ENCODE peak calls at places on chromosomes 5 and 9, in eight cellular contexts. One of them, this sample, is unnamed.

GRCh38 chr5:146765089-146765832 is 113.3 kb downstream of the PPP2R2B start:
- DNase-seq in HFF-Myc: no peak
- DNase-seq in GM23248: peak; percentile 8
- DNase-seq in cardiac fibroblast: no peak
- DNase-seq in A549: no peak
- DNase-seq in Jurkat, Clone E6-1: no peak
- DNase-seq in psoas muscle: no peak
- DNase-seq in IMR-90: no peak
- DNase-seq in this sample: no peak

GRCh38 chr5:147538232-147538631 is 28.4 kb upstream of the DPYSL3 start:
- DNase-seq in HFF-Myc: no peak
- DNase-seq in GM23248: no peak
- DNase-seq in cardiac fibroblast: no peak
- DNase-seq in A549: no peak
- DNase-seq in Jurkat, Clone E6-1: no peak
- DNase-seq in psoas muscle: no peak
- DNase-seq in IMR-90: no peak
- DNase-seq in this sample: no peak

GRCh38 chr5:135155616-135156214 is 121.7 kb upstream of the PITX1 start:
- DNase-seq in HFF-Myc: no peak
- DNase-seq in GM23248: no peak
- DNase-seq in cardiac fibroblast: no peak
- DNase-seq in A549: no peak
- DNase-seq in Jurkat, Clone E6-1: no peak
- DNase-seq in psoas muscle: no peak
- DNase-seq in IMR-90: no peak
- DNase-seq in this sample: no peak

GRCh38 chr9:33619666-33620404 is 95.8 kb downstream of the ANKRD18B start:
- DNase-seq in HFF-Myc: peak; percentile 81
- DNase-seq in GM23248: peak; percentile 95
- DNase-seq in cardiac fibroblast: peak; percentile 90
- DNase-seq in A549: peak; percentile 46
- DNase-seq in Jurkat, Clone E6-1: no peak
- DNase-seq in psoas muscle: no peak
- DNase-seq in IMR-90: peak; percentile 97
- DNase-seq in this sample: no peak

GRCh38 chr5:179438461-179438860 is 93.2 kb upstream of the ADAMTS2 start:
- DNase-seq in HFF-Myc: no peak
- DNase-seq in GM23248: no peak
- DNase-seq in cardiac fibroblast: no peak
- DNase-seq in A549: no peak
- DNase-seq in Jurkat, Clone E6-1: no peak
- DNase-seq in psoas muscle: no peak
- DNase-seq in IMR-90: no peak
- DNase-seq in this sample: no peak

GRCh38 chr9:22208846-22209585 is 199.9 kb upstream of the CDKN2B start:
- DNase-seq in HFF-Myc: no peak
- DNase-seq in GM23248: peak; percentile 86
- DNase-seq in cardiac fibroblast: peak; percentile 38
- DNase-seq in A549: no peak
- DNase-seq in Jurkat, Clone E6-1: no peak
- DNase-seq in psoas muscle: no peak
- DNase-seq in IMR-90: no peak
- DNase-seq in this sample: no peak

GRCh38 chr5:179271301-179271650 is 74.0 kb downstream of the ADAMTS2 start:
- DNase-seq in HFF-Myc: no peak
- DNase-seq in GM23248: no peak
- DNase-seq in cardiac fibroblast: no peak
- DNase-seq in A549: no peak
- DNase-seq in Jurkat, Clone E6-1: no peak
- DNase-seq in psoas muscle: no peak
- DNase-seq in IMR-90: no peak
- DNase-seq in this sample: no peak

GRCh38 chr9:18544456-18544855 is 70.5 kb downstream of the ADAMTSL1 start:
- DNase-seq in HFF-Myc: no peak
- DNase-seq in GM23248: peak; percentile 68
- DNase-seq in cardiac fibroblast: peak; percentile 53
- DNase-seq in A549: no peak
- DNase-seq in Jurkat, Clone E6-1: no peak
- DNase-seq in psoas muscle: no peak
- DNase-seq in IMR-90: no peak
- DNase-seq in this sample: no peak

GRCh38 chr5:1228121-1228520 is 2.9 kb downstream of the SLC6A18 start:
- DNase-seq in HFF-Myc: no peak
- DNase-seq in GM23248: no peak
- DNase-seq in cardiac fibroblast: no peak
- DNase-seq in A549: no peak
- DNase-seq in Jurkat, Clone E6-1: no peak
- DNase-seq in psoas muscle: no peak
- DNase-seq in IMR-90: no peak
- DNase-seq in this sample: no peak

GRCh38 chr9:89679581-89679980 is 74.8 kb downstream of the GADD45G start:
- DNase-seq in HFF-Myc: no peak
- DNase-seq in GM23248: no peak
- DNase-seq in cardiac fibroblast: no peak
- DNase-seq in A549: no peak
- DNase-seq in Jurkat, Clone E6-1: no peak
- DNase-seq in psoas muscle: no peak
- DNase-seq in IMR-90: no peak
- DNase-seq in this sample: no peak

GRCh38 chr9:14770592-14770991 is 48.1 kb upstream of the CER1 start:
- DNase-seq in HFF-Myc: no peak
- DNase-seq in GM23248: no peak
- DNase-seq in cardiac fibroblast: no peak
- DNase-seq in A549: no peak
- DNase-seq in Jurkat, Clone E6-1: no peak
- DNase-seq in psoas muscle: no peak
- DNase-seq in IMR-90: no peak
- DNase-seq in this sample: no peak

GRCh38 chr9:111851536-111851935 is 45.1 kb upstream of the UGCG start:
- DNase-seq in HFF-Myc: no peak
- DNase-seq in GM23248: peak; percentile 33
- DNase-seq in cardiac fibroblast: peak; percentile 61
- DNase-seq in A549: peak; percentile 50
- DNase-seq in Jurkat, Clone E6-1: no peak
- DNase-seq in psoas muscle: no peak
- DNase-seq in IMR-90: peak; percentile 19
- DNase-seq in this sample: no peak

GRCh38 chr5:173612948-173613347 is 3.5 kb downstream of the BOD1 start:
- DNase-seq in HFF-Myc: no peak
- DNase-seq in GM23248: peak; percentile 66
- DNase-seq in cardiac fibroblast: peak; percentile 57
- DNase-seq in A549: no peak
- DNase-seq in Jurkat, Clone E6-1: no peak
- DNase-seq in psoas muscle: no peak
- DNase-seq in IMR-90: peak; percentile 77
- DNase-seq in this sample: no peak

GRCh38 chr9:135907006-135907434 is 326 bp downstream of the CAMSAP1 start:
- DNase-seq in HFF-Myc: no peak
- DNase-seq in GM23248: peak; percentile 67
- DNase-seq in cardiac fibroblast: no peak
- DNase-seq in A549: no peak
- DNase-seq in Jurkat, Clone E6-1: no peak
- DNase-seq in psoas muscle: peak; percentile 48
- DNase-seq in IMR-90: peak; percentile 28
- DNase-seq in this sample: no peak

GRCh38 chr5:169997736-169998284 is 17.5 kb upstream of the INSYN2B start:
- DNase-seq in HFF-Myc: no peak
- DNase-seq in GM23248: no peak
- DNase-seq in cardiac fibroblast: no peak
- DNase-seq in A549: no peak
- DNase-seq in Jurkat, Clone E6-1: no peak
- DNase-seq in psoas muscle: no peak
- DNase-seq in IMR-90: no peak
- DNase-seq in this sample: no peak

DNA sequence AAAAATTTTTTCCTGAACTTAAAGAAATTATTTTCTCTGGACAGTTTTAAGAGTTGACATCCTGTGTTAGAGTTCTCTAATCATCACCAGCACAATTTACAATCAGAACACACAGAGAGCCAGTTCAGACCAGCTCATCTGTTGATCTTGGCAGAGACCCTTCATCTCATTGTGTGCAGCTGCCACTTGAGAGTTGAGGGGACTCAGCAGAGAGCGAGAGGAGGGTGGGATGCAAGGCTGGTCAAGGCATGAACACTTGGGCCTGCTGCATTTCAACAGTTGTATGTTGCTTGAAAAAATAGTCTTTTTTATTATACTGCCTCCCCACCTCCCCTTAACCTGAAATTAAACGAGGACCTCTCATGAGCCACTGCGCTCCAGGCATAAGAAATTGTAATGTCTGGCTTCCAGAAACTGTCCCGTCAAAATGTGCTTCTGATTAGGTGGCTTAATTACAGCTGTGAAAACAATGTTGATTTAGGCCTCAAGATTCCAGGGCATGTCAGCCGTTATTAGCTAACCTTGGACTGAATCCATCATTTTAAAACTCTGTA is 383.6 kb downstream of the CCDC171 start:
- DNase-seq in HFF-Myc: peak; percentile 70
- DNase-seq in GM23248: peak; percentile 55
- DNase-seq in cardiac fibroblast: peak; percentile 68
- DNase-seq in A549: no peak
- DNase-seq in Jurkat, Clone E6-1: no peak
- DNase-seq in psoas muscle: no peak
- DNase-seq in IMR-90: peak; percentile 40
- DNase-seq in this sample: no peak
- H3K4me3 ChIP-seq in HFF-Myc: no peak overlapping the region
- H3K4me3 ChIP-seq in GM23248: no peak overlapping the region
- H3K4me3 ChIP-seq in cardiac fibroblast: no peak overlapping the region
- H3K4me3 ChIP-seq in A549: no peak overlapping the region
- H3K4me3 ChIP-seq in Jurkat, Clone E6-1: no peak overlapping the region
- H3K4me3 ChIP-seq in psoas muscle: no peak overlapping the region
- H3K4me3 ChIP-seq in IMR-90: no peak overlapping the region
- H3K4me3 ChIP-seq in this sample: no peak overlapping the region

GRCh38 chr5:150948539-150948938 is 43.8 kb upstream of the ZNF300 start:
- DNase-seq in HFF-Myc: no peak
- DNase-seq in GM23248: no peak
- DNase-seq in cardiac fibroblast: no peak
- DNase-seq in A549: no peak
- DNase-seq in Jurkat, Clone E6-1: no peak
- DNase-seq in psoas muscle: no peak
- DNase-seq in IMR-90: no peak
- DNase-seq in this sample: no peak

GRCh38 chr5:150945501-150945900 is 40.7 kb upstream of the ZNF300 start:
- DNase-seq in HFF-Myc: no peak
- DNase-seq in GM23248: peak; percentile 16
- DNase-seq in cardiac fibroblast: peak; percentile 66
- DNase-seq in A549: no peak
- DNase-seq in Jurkat, Clone E6-1: no peak
- DNase-seq in psoas muscle: no peak
- DNase-seq in IMR-90: peak; percentile 5
- DNase-seq in this sample: no peak

GRCh38 chr5:150945947-150946346 is 41.2 kb upstream of the ZNF300 start:
- DNase-seq in HFF-Myc: no peak
- DNase-seq in GM23248: no peak
- DNase-seq in cardiac fibroblast: peak; percentile 35
- DNase-seq in A549: no peak
- DNase-seq in Jurkat, Clone E6-1: no peak
- DNase-seq in psoas muscle: no peak
- DNase-seq in IMR-90: no peak
- DNase-seq in this sample: no peak

GRCh38 chr5:150946351-150946905 is 41.6 kb upstream of the ZNF300 start:
- DNase-seq in HFF-Myc: peak; percentile 44
- DNase-seq in GM23248: peak; percentile 37
- DNase-seq in cardiac fibroblast: peak; percentile 94
- DNase-seq in A549: no peak
- DNase-seq in Jurkat, Clone E6-1: no peak
- DNase-seq in psoas muscle: peak; percentile 87
- DNase-seq in IMR-90: peak; percentile 39
- DNase-seq in this sample: no peak
- H3K4me3 ChIP-seq in HFF-Myc: peak overlapping the region; percentile 43
- H3K4me3 ChIP-seq in GM23248: peak overlapping the region; percentile 38
- H3K4me3 ChIP-seq in cardiac fibroblast: peak overlapping the region; percentile 61
- H3K4me3 ChIP-seq in A549: no peak overlapping the region
- H3K4me3 ChIP-seq in Jurkat, Clone E6-1: no peak overlapping the region
- H3K4me3 ChIP-seq in psoas muscle: peak overlapping the region; percentile 83
- H3K4me3 ChIP-seq in IMR-90: peak overlapping the region; percentile 46
- H3K4me3 ChIP-seq in this sample: no peak overlapping the region

GRCh38 chr9:129832957-129833356 is 2.1 kb downstream of the C9orf78 start:
- DNase-seq in HFF-Myc: no peak
- DNase-seq in GM23248: peak; percentile 42
- DNase-seq in cardiac fibroblast: no peak
- DNase-seq in A549: no peak
- DNase-seq in Jurkat, Clone E6-1: no peak
- DNase-seq in psoas muscle: no peak
- DNase-seq in IMR-90: peak; percentile 20
- DNase-seq in this sample: no peak

GRCh38 chr9:129835860-129836223 is 584 bp downstream of the USP20 start:
- DNase-seq in HFF-Myc: no peak
- DNase-seq in GM23248: no peak
- DNase-seq in cardiac fibroblast: no peak
- DNase-seq in A549: peak; percentile 17
- DNase-seq in Jurkat, Clone E6-1: no peak
- DNase-seq in psoas muscle: no peak
- DNase-seq in IMR-90: peak; percentile 40
- DNase-seq in this sample: no peak

GRCh38 chr9:129836342-129837007 is 1.2 kb downstream of the USP20 start:
- DNase-seq in HFF-Myc: no peak
- DNase-seq in GM23248: peak; percentile 24
- DNase-seq in cardiac fibroblast: no peak
- DNase-seq in A549: peak; percentile 14
- DNase-seq in Jurkat, Clone E6-1: no peak
- DNase-seq in psoas muscle: no peak
- DNase-seq in IMR-90: no peak
- DNase-seq in this sample: peak; percentile 73

GRCh38 chr9:129834489-129835127 is 467 bp downstream of the C9orf78 start:
- DNase-seq in HFF-Myc: no peak
- DNase-seq in GM23248: peak; percentile 65
- DNase-seq in cardiac fibroblast: no peak
- DNase-seq in A549: peak; percentile 20
- DNase-seq in Jurkat, Clone E6-1: no peak
- DNase-seq in psoas muscle: no peak
- DNase-seq in IMR-90: no peak
- DNase-seq in this sample: peak; percentile 22

GRCh38 chr9:129835128-129835859 is at the start of the genes C9orf78 and USP20:
- DNase-seq in HFF-Myc: peak; percentile 65
- DNase-seq in GM23248: peak; percentile 100
- DNase-seq in cardiac fibroblast: peak; percentile 93
- DNase-seq in A549: peak; percentile 91
- DNase-seq in Jurkat, Clone E6-1: peak; percentile 92
- DNase-seq in psoas muscle: peak; percentile 97
- DNase-seq in IMR-90: peak; percentile 91
- DNase-seq in this sample: peak; percentile 98
- H3K4me3 ChIP-seq in HFF-Myc: peak within 1 kb of the TSS; percentile 97
- H3K4me3 ChIP-seq in GM23248: peak within 1 kb of the TSS; percentile 92
- H3K4me3 ChIP-seq in cardiac fibroblast: peak within 1 kb of the TSS; percentile 84
- H3K4me3 ChIP-seq in A549: peak within 1 kb of the TSS; percentile 96
- H3K4me3 ChIP-seq in Jurkat, Clone E6-1: peak within 1 kb of the TSS; percentile 100
- H3K4me3 ChIP-seq in psoas muscle: peak within 1 kb of the TSS; percentile 90
- H3K4me3 ChIP-seq in IMR-90: peak within 1 kb of the TSS; percentile 94
- H3K4me3 ChIP-seq in this sample: peak within 1 kb of the TSS; percentile 96

DNA sequence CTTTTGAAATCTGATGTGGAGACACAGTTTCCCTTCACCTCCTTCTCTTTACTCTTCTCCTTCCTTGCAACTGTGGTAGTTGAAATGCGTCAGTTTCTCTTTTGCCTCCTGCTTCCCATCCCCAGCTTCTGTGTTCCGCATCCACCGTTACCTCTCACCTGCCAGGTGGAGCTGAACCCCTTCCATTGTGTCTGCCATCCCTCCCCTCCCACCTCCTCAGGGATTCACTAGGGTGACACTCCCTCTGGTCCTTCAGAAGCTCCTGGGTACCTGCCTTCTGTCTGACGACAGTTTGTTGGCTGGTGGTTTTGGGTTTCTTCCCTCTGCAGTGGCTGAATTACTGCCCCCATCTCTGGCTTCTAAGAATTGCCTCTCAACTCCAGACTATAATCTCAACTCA is 132.1 kb downstream of the SLC24A2 start:
- DNase-seq in HFF-Myc: no peak
- DNase-seq in GM23248: no peak
- DNase-seq in cardiac fibroblast: no peak
- DNase-seq in A549: no peak
- DNase-seq in Jurkat, Clone E6-1: no peak
- DNase-seq in psoas muscle: no peak
- DNase-seq in IMR-90: no peak
- DNase-seq in this sample: no peak
- H3K4me3 ChIP-seq in HFF-Myc: no peak overlapping the region
- H3K4me3 ChIP-seq in GM23248: no peak overlapping the region
- H3K4me3 ChIP-seq in cardiac fibroblast: no peak overlapping the region
- H3K4me3 ChIP-seq in A549: no peak overlapping the region
- H3K4me3 ChIP-seq in Jurkat, Clone E6-1: no peak overlapping the region
- H3K4me3 ChIP-seq in psoas muscle: no peak overlapping the region
- H3K4me3 ChIP-seq in IMR-90: no peak overlapping the region
- H3K4me3 ChIP-seq in this sample: no peak overlapping the region

This sample was measured in naive thymus-derived CD4-positive, alpha-beta T cell.